ENCODE peak calls at places on chromosomes 2 and 18, in eight cellular contexts. K, C, W, P, J, R, A and G are unnamed samples.

GRCh38 chr18:78713726-78714125 is 265.9 kb upstream of the SALL3 start:
- DNase-seq in J (no peak), A (no peak), R (no peak), C (no peak), K (no peak), W (no peak), P (no peak), G (no peak)

GRCh38 chr18:49018961-49019445 is 68.2 kb upstream of the SMAD7 start:
- DNase-seq in K (no peak), J (no peak), P (no peak), C (no peak), W (no peak), A (no peak), R (no peak), G (no peak)

GRCh38 chr2:149928026-149928425 is 340.5 kb upstream of the MMADHC start:
- DNase-seq in R (no peak), J (no peak), A (no peak), K (no peak), C (no peak), P (no peak), W (no peak), G (no peak)

GRCh38 chr2:50143822-50144575 is 887.9 kb downstream of the NRXN1 start:
- DNase-seq in K (no peak), A (peak; percentile 64), W (peak; percentile 24), J (peak; percentile 6), R (no peak), P (peak; percentile 33), C (no peak), G (no peak)

GRCh38 chr2:133919285-133919684 is 334.6 kb upstream of the MGAT5 start:
- DNase-seq in R (no peak), C (no peak), W (no peak), P (no peak), J (no peak), K (no peak), A (no peak), G (no peak)

GRCh38 chr2:197571622-197572271 is 55.9 kb downstream of the MOB4 start:
- DNase-seq in A (no peak), W (no peak), J (no peak), R (peak; percentile 49), C (no peak), P (no peak), K (no peak), G (no peak)

GRCh38 chr2:131063501-131064283 is 29.6 kb downstream of the FAM168B start:
- DNase-seq in K (no peak), C (no peak), J (no peak), W (no peak), P (no peak), A (no peak), R (no peak), G (no peak)

GRCh38 chr2:148826791-148827190 is 48.2 kb upstream of the KIF5C start:
- DNase-seq in A (no peak), P (no peak), C (no peak), J (no peak), W (no peak), R (no peak), K (no peak), G (no peak)

GRCh38 chr2:194087569-194087968 is 1569.5 kb upstream of the SLC39A10 start:
- DNase-seq in P (no peak), A (no peak), W (no peak), R (no peak), J (no peak), K (no peak), C (no peak), G (no peak)

GRCh38 chr2:120892967-120893667 is 157.4 kb downstream of the GLI2 start:
- DNase-seq in W (no peak), P (no peak), K (no peak), C (no peak), R (peak; percentile 8), J (no peak), A (no peak), G (no peak)

GRCh38 chr2:237901932-237902846 is 42.8 kb downstream of the RAMP1 start:
- DNase-seq in A (peak; percentile 23), P (no peak), K (peak; percentile 60), J (no peak), W (no peak), C (no peak), R (no peak), G (no peak)

DNA sequence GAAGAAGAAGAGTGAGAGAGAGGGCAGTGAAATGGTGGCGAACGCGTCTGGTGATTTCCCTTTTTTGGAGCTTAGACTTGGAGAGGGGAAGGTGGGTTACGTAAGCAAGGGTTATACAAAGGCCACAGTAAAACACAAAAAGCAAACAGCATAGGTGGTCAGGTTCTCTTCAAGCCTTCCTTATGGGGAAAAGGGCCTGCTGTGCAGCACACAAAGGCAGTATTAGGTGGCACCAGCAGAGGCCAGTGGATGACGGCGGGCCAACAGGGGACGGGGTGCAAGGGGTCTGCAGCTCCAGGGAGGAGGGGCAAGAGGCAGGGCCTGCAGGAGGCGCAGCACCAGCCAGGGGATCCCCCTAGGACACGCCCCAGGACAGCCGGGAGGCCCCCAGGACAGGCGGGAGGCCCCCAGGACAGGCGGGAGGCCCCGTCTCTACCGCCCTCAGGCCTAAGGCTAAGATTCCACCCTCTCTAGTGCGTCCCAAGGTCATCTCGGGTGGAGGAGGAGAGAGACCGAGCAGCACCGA is 32.6 kb upstream of the NPC1 start:
- DNase-seq in J (peak; percentile 67), K (peak; percentile 88), C (no peak), P (no peak), R (no peak), W (peak; percentile 27), A (no peak), G (no peak)
- TF ChIP-seq CTCF in J (peak; percentile 25), K (peak; percentile 45), C (no peak), P (no peak), R (peak; percentile 4), W (no peak), A (no peak), G (no peak)

DNA sequence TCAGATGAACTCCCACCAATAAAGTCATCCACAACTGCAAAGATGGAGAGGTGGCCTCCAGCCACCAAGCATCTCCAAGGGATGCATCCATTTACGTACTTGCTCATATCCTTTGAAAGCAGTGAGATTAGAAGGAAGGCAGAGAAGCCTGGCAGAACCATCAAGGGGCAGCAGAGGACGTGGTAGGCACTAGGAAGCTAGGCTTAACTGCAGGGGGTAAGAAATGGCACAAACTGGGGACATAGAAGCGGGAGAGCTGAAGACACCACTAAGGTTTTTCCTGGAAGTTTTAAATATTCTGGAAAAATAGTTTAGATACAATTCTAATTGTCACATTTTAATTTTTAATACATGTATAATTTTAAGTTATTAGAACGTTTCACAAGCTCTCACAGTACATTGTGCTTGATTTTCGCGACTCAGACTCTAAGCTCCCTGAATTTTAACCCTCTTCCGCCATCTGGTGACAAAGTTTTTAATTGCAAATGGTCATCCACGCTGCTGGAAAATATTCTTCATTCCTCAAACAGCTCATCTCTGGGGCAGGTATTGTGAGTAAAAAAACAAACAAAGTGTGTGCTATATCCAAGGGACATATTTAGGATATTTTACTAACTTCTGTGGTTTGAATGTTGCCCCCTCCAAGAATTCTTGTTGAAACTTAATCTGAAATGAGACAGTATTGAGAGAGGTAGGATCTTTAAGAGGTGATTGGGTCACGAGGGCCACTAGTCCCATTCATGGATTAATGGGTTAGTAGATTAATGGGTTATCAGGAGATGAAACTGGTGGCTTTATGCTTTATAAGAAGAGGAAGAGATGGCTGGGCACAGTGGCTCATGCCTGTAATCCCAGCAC is 1.6 kb upstream of the PSTPIP2 start:
- DNase-seq in C (no peak), K (no peak), W (no peak), R (peak; percentile 15), A (peak; percentile 29), P (peak; percentile 75), J (no peak), G (no peak)
- TF ChIP-seq CTCF in C (peak; percentile 53), K (peak; percentile 78), W (peak; percentile 51), R (peak; percentile 57), A (peak; percentile 74), P (peak; percentile 37), J (peak; percentile 50), G (no peak)

DNA sequence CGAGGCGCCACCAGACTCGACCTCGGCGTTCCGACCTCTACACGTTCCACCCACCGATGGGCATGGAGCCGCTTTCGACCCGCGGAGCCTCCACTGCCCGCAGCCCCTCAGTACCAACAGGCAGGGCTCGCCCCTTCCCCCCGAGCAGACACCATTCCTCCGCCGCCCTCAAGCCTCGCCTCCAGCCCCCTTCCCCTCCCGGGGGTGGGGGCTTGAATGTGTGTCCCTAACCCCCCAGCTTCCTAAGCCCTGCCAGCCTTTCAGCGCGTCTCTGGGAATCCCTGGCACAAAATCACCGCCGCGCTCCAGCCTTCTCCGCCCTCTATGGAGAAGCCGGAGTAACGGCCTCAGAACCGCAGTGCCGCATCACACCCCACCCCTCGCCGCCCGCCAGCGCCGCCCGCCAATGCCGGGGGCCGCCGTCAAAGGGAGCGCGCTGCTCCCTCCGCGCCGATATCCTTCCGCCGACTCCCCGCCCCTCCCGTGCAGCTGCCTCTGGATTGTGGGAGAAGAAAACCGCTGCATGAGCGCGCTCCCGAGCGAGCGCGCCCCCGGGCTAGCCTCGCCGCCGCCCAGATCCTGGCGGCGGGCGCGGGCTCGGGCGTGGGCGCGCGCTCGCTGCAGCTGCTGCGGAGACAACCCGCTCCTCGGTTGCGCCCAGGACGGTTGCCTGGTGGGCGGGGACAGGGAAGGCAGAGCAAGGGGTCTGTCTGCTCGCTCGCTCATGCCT is at the start of gene CCDC88A:
- DNase-seq in W (peak; percentile 59), A (peak; percentile 96), R (peak; percentile 98), K (peak; percentile 98), P (peak; percentile 97), J (peak; percentile 97), C (peak; percentile 78), G (peak; percentile 81)
- TF ChIP-seq CTCF in W (no peak), A (peak; percentile 41), R (peak; percentile 25), K (peak; percentile 31), P (peak; percentile 43), J (peak; percentile 13), C (peak; percentile 57), G (no peak)

GRCh38 chr2:37896319-37896718 is 28.8 kb upstream of the RMDN2 start:
- DNase-seq in R (no peak), W (no peak), K (no peak), C (no peak), P (no peak), J (no peak), A (peak; percentile 39), G (no peak)
- TF ChIP-seq CTCF in R (no peak), W (peak; percentile 5), K (peak; percentile 50), C (no peak), P (no peak), J (no peak), A (peak; percentile 56), G (no peak)

DNA sequence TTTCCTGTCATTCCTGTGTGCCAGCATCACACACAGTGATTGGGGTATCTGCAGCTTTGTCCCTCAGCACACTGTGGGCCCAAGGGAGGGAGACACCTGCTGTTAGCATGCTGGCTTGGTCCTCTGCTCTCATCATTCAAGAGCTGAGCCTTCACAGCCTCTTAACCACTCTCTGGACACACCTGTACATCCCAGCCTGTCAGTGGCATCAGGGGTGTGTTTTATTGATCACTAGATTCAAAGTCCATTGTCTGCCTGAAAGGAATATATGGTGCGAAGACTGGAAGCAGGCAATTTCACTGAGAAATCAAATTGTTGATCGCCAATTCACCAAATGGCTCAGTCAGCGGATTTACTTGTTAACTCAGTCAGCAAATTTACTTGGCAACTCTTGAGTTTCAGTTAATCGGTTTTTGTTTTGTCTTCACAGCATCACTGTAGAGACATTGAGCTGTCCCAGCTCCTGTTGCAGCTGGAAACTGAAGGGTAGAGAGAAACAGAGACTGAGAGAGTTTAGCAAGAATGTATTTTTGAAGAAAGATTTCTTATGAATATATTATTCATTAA is 56.3 kb upstream of the TMEM200C start:
- DNase-seq in P (no peak), A (no peak), C (no peak), J (no peak), K (no peak), R (no peak), W (no peak), G (no peak)
- TF ChIP-seq CTCF in P (no peak), A (no peak), C (no peak), J (peak; percentile 9), K (no peak), R (no peak), W (no peak), G (no peak)